ENCODE peak calls at places on chromosomes 6 and 20, in nine cellular contexts. U, M, Y, X, D, T, I, F and C are unnamed samples.

GRCh38 chr20:36836591-36837329 is 39.2 kb upstream of the TLDC2 start:
- DNase-seq in U (peak; percentile 72), M (peak; percentile 67), Y (no peak), X (no peak), D (no peak), T (peak; percentile 84), I (peak; percentile 57), F (peak; percentile 18), C (no peak)

GRCh38 chr6:111625511-111626331 is 20.0 kb upstream of the TRAF3IP2 start:
- DNase-seq in U (peak; percentile 66), M (no peak), Y (peak; percentile 62), X (no peak), D (no peak), T (peak; percentile 11), I (peak; percentile 84), F (no peak), C (no peak)

GRCh38 chr6:104256547-104257144 is 603.1 kb downstream of the HACE1 start:
- DNase-seq in U (no peak), M (no peak), Y (no peak), X (no peak), D (no peak), T (no peak), I (no peak), F (no peak), C (no peak)

GRCh38 chr20:33470457-33470856 is 19.4 kb upstream of the CBFA2T2 start:
- DNase-seq in U (no peak), M (no peak), Y (no peak), X (no peak), D (no peak), T (no peak), I (no peak), F (no peak), C (no peak)

GRCh38 chr6:42754759-42755158 is 8.9 kb upstream of the TBCC start:
- DNase-seq in U (no peak), M (no peak), Y (no peak), X (no peak), D (no peak), T (no peak), I (no peak), F (no peak), C (no peak)

GRCh38 chr6:40715501-40716403 is 128.6 kb upstream of the LRFN2 start:
- DNase-seq in U (no peak), M (no peak), Y (no peak), X (no peak), D (no peak), T (no peak), I (no peak), F (no peak), C (no peak)

GRCh38 chr6:77466055-77467028 is 3.1 kb upstream of the HTR1B start:
- DNase-seq in U (peak; percentile 52), M (no peak), Y (no peak), X (peak; percentile 51), D (no peak), T (peak; percentile 34), I (peak; percentile 74), F (no peak), C (no peak)

GRCh38 chr20:37202267-37202943 is 23.1 kb upstream of the MROH8 start:
- DNase-seq in U (no peak), M (no peak), Y (peak; percentile 89), X (peak; percentile 90), D (no peak), T (peak; percentile 9), I (peak; percentile 98), F (no peak), C (no peak)

GRCh38 chr6:52215787-52216186 is 28.5 kb downstream of the IL17F start:
- DNase-seq in U (no peak), M (no peak), Y (no peak), X (no peak), D (no peak), T (no peak), I (no peak), F (no peak), C (no peak)

GRCh38 chr6:24775520-24776058 is 852 bp downstream of the GMNN start:
- DNase-seq in U (no peak), M (no peak), Y (peak; percentile 36), X (no peak), D (peak; percentile 6), T (peak; percentile 25), I (peak; percentile 70), F (peak; percentile 3), C (no peak)

GRCh38 chr6:168427184-168427583 is 13.8 kb upstream of the SMOC2 start:
- DNase-seq in U (no peak), M (no peak), Y (no peak), X (no peak), D (no peak), T (no peak), I (no peak), F (no peak), C (no peak)

GRCh38 chr20:63007472-63007721 is 633 bp upstream of the BHLHE23 start:
- DNase-seq in U (no peak), M (no peak), Y (no peak), X (no peak), D (no peak), T (no peak), I (no peak), F (no peak), C (no peak)

GRCh38 chr6:151497935-151498726 is 4.3 kb downstream of the CCDC170 start:
- DNase-seq in U (no peak), M (no peak), Y (no peak), X (no peak), D (no peak), T (no peak), I (peak; percentile 2), F (no peak), C (no peak)

GRCh38 chr20:8964944-8965562 is 103.8 kb upstream of the PLCB4 start:
- DNase-seq in U (no peak), M (no peak), Y (no peak), X (no peak), D (no peak), T (no peak), I (no peak), F (no peak), C (no peak)

GRCh38 chr6:98984102-98984501 is 36.4 kb upstream of the FBXL4 start:
- DNase-seq in U (no peak), M (no peak), Y (no peak), X (no peak), D (no peak), T (no peak), I (no peak), F (no peak), C (no peak)

GRCh38 chr20:38193586-38194105 is 28.6 kb upstream of the TGM2 start:
- DNase-seq in U (no peak), M (no peak), Y (no peak), X (no peak), D (no peak), T (no peak), I (no peak), F (no peak), C (no peak)

GRCh38 chr20:39268566-39268965 is 306.4 kb downstream of the DHX35 start:
- DNase-seq in U (no peak), M (no peak), Y (no peak), X (no peak), D (no peak), T (no peak), I (no peak), F (no peak), C (no peak)

GRCh38 chr20:36975085-36975829 is 23.7 kb upstream of the SAMHD1 start:
- DNase-seq in U (no peak), M (no peak), Y (no peak), X (no peak), D (peak; percentile 30), T (peak; percentile 49), I (no peak), F (peak; percentile 48), C (no peak)